ENCODE peak calls at places on chromosome 20, in ten cellular contexts. U is astrocyte, Q is T follicular helper cell, J is NCI-H1105 treated with DMSO at 0.1 percent for 48 hours, G is heart right ventricle, C is activated gamma-delta T cell treated with Interleukin-2 at 50 U/mL for 16 hours, P is hypothalamus, Z is NCI-H1436 treated with DMSO at 0.1 percent for 48 hours, O is B cell, Y is retinal pigment epithelial cell. B is an unnamed sample.
A peak's percentile ranks its signal among the peaks of the same experiment; 100 is the strongest.

GRCh38 chr20:8431538-8432434 is 299.7 kb downstream of the PLCB1 start:
- DNase-seq in J (peak; percentile 97), U (no peak), P (no peak), G (peak; percentile 73), O (no peak), C (no peak), Y (no peak), Z (no peak), Q (no peak), B (no peak)

GRCh38 chr20:32737371-32738223 is 5.7 kb downstream of the COMMD7 start:
- DNase-seq in Y (peak; percentile 17), U (peak; percentile 90), Z (no peak), P (no peak), O (no peak), C (peak; percentile 19), Q (no peak), G (no peak), J (no peak), B (no peak)

GRCh38 chr20:21512634-21513180 is 1.2 kb downstream of the NKX2-2 start:
- DNase-seq in C (no peak), G (no peak), J (no peak), Q (no peak), U (no peak), O (no peak), Y (no peak), Z (no peak), P (peak; percentile 41), B (no peak)

GRCh38 chr20:1567392-1568165 is 10.1 kb upstream of the SIRPD start:
- DNase-seq in Z (no peak), P (no peak), U (peak; percentile 60), O (no peak), G (no peak), Y (no peak), Q (no peak), J (no peak), C (no peak), B (no peak)

GRCh38 chr20:558117-558516 is 14.5 kb upstream of the CSNK2A1 start:
- DNase-seq in J (no peak), Y (no peak), U (no peak), C (no peak), Z (no peak), Q (no peak), O (no peak), G (no peak), P (no peak), B (no peak)

GRCh38 chr20:36777576-36777975 is 4.0 kb upstream of the DSN1 start:
- DNase-seq in G (no peak), Q (no peak), J (no peak), Y (no peak), U (no peak), P (no peak), Z (no peak), O (no peak), C (no peak), B (no peak)

GRCh38 chr20:21615617-21616080 is 89.8 kb upstream of the PAX1 start:
- DNase-seq in U (peak; percentile 4), Y (no peak), P (peak; percentile 87), Q (peak; percentile 25), C (no peak), Z (no peak), J (peak; percentile 87), G (peak; percentile 20), O (no peak), B (peak; percentile 82)

GRCh38 chr20:8796088-8796665 is 272.7 kb upstream of the PLCB4 start:
- DNase-seq in U (peak; percentile 52), Q (no peak), Y (no peak), O (no peak), G (no peak), C (no peak), Z (no peak), P (no peak), J (no peak), B (no peak)

GRCh38 chr20:10861086-10861485 is 187.3 kb upstream of the JAG1 start:
- DNase-seq in P (no peak), G (no peak), O (no peak), U (peak; percentile 96), Y (peak; percentile 78), Z (no peak), C (no peak), Q (no peak), J (no peak), B (no peak)

GRCh38 chr20:58792426-58792825 is 58.3 kb downstream of the GNAS-AS1 start:
- DNase-seq in O (no peak), P (no peak), C (no peak), G (no peak), Q (no peak), J (no peak), U (no peak), Z (no peak), Y (no peak), B (no peak)

GRCh38 chr20:50023116-50023802 is 40.5 kb downstream of the SNAI1 start:
- DNase-seq in J (no peak), Z (no peak), Q (no peak), P (no peak), Y (no peak), U (no peak), C (no peak), G (no peak), O (no peak), B (no peak)

GRCh38 chr20:9262653-9263194 is 193.8 kb downstream of the PLCB4 start:
- DNase-seq in U (peak; percentile 9), O (no peak), Y (no peak), J (no peak), Q (no peak), P (no peak), C (no peak), G (no peak), Z (no peak), B (no peak)

GRCh38 chr20:30167540-30167939 is 1089.9 kb upstream of the DEFB115 start:
- DNase-seq in O (no peak), Z (no peak), U (no peak), G (no peak), P (no peak), Y (no peak), J (no peak), C (no peak), Q (no peak), B (no peak)

GRCh38 chr20:49724637-49725606 is 11.2 kb upstream of the B4GALT5 start:
- DNase-seq in J (no peak), G (peak; percentile 35), Q (no peak), C (no peak), U (peak; percentile 57), Z (no peak), Y (peak; percentile 64), P (no peak), O (no peak), B (no peak)

GRCh38 chr20:17928633-17929311 is 39.8 kb downstream of the SNX5 start:
- DNase-seq in Q (no peak), P (no peak), Z (no peak), G (no peak), J (no peak), C (no peak), Y (no peak), U (no peak), O (no peak), B (peak; percentile 25)

GRCh38 chr20:62837790-62838458 is 21.1 kb downstream of the COL9A3 start:
- DNase-seq in Q (no peak), C (no peak), O (peak; percentile 79), Y (peak; percentile 87), U (no peak), G (peak; percentile 17), P (no peak), J (peak; percentile 56), Z (no peak), B (no peak)

GRCh38 chr20:42260216-42260615 is 642.0 kb upstream of the CHD6 start:
- DNase-seq in G (no peak), Y (no peak), O (no peak), U (no peak), Z (no peak), Q (no peak), C (no peak), P (no peak), J (no peak), B (no peak)

GRCh38 chr20:2873747-2874041 is 413 bp downstream of the PTPRA start:
- DNase-seq in G (peak; percentile 66), Z (no peak), Y (no peak), Q (peak; percentile 37), U (no peak), P (peak; percentile 14), C (peak; percentile 64), J (peak; percentile 43), O (peak; percentile 66), B (peak; percentile 81)

GRCh38 chr20:3781153-3781910 is at the start of gene SPEF1:
- DNase-seq in Z (no peak), O (peak; percentile 69), P (peak; percentile 80), G (peak; percentile 55), J (peak; percentile 94), U (peak; percentile 77), Q (no peak), C (no peak), Y (peak; percentile 68), B (peak; percentile 93)

GRCh38 chr20:58662142-58662473 is 11.0 kb downstream of the STX16 start:
- DNase-seq in G (no peak), Z (no peak), C (no peak), Y (no peak), P (no peak), U (no peak), J (no peak), Q (no peak), O (no peak), B (no peak)

GRCh38 chr20:341682-342081 is 5.2 kb upstream of the NRSN2 start:
- DNase-seq in U (peak; percentile 81), G (no peak), Q (no peak), C (no peak), Y (no peak), Z (no peak), J (no peak), P (no peak), O (no peak), B (no peak)

GRCh38 chr20:63703471-63703975 is 4.3 kb downstream of the ARFRP1 start:
- DNase-seq in U (no peak), G (no peak), Q (no peak), Z (no peak), Y (no peak), C (no peak), J (no peak), O (no peak), P (no peak), B (no peak)

B was measured in NCI-H1417.